ENCODE peak calls at places on chromosomes 11 and 22, in seven cellular contexts. B is NCI-H1436, A is NCI-H187, P is LoVo, V is dorsolateral prefrontal cortex, J is activated T-cell treated with anti-CD3 and anti-CD28 coated beads for 1 hour, F is stromal cell of bone marrow. G is an unnamed sample.

GRCh38 chr11:11378184-11378940 is 25.3 kb upstream of the CSNK2A3 start:
- DNase-seq in J (no peak), F (no peak), V (no peak), B (no peak), P (no peak), A (no peak), G (no peak)

GRCh38 chr11:118283756-118284350 is 19.8 kb upstream of the MPZL2 start:
- DNase-seq in V (no peak), P (no peak), J (no peak), B (no peak), F (no peak), A (no peak), G (no peak)

GRCh38 chr11:70707821-70708220 is 309.5 kb downstream of the CTTN start:
- DNase-seq in A (no peak), V (no peak), J (no peak), P (no peak), F (no peak), B (no peak), G (no peak)

GRCh38 chr11:121293276-121293569 is 652 bp downstream of the SC5D start:
- DNase-seq in B (no peak), V (no peak), J (no peak), F (peak), A (no peak), P (no peak), G (no peak)

GRCh38 chr11:113862430-113862829 is 12.9 kb downstream of the USP28 start:
- DNase-seq in F (no peak), P (no peak), V (no peak), A (no peak), J (no peak), B (no peak), G (no peak)

GRCh38 chr11:110509485-110509884 is 79.7 kb downstream of the FDX1 start:
- DNase-seq in V (no peak), P (no peak), A (no peak), B (no peak), J (no peak), F (no peak), G (no peak)

GRCh38 chr22:36467946-36468345 is 13.5 kb downstream of the TXN2 start:
- DNase-seq in J (no peak), B (no peak), V (no peak), A (no peak), F (peak), P (no peak), G (no peak)

GRCh38 chr11:130592056-130592455 is 143.6 kb downstream of the ADAMTS15 start:
- DNase-seq in B (no peak), J (no peak), A (no peak), F (no peak), V (no peak), P (no peak), G (no peak)

GRCh38 chr11:44097821-44098220 is 2.3 kb downstream of the EXT2 start:
- DNase-seq in A (no peak), B (no peak), V (no peak), F (no peak), J (no peak), P (no peak), G (no peak)

GRCh38 chr22:37485006-37485713 is 1.0 kb downstream of the MFNG start:
- DNase-seq in V (peak), F (no peak), J (peak), P (no peak), A (no peak), B (no peak), G (peak)

GRCh38 chr11:90500922-90501568 is 278.2 kb upstream of the CHORDC1 start:
- DNase-seq in F (no peak), J (no peak), B (no peak), V (no peak), P (no peak), A (no peak), G (no peak)

GRCh38 chr11:832529-833113 is at the start of gene CD151:
- DNase-seq in B (no peak), V (no peak), P (peak), J (peak), A (no peak), F (no peak), G (peak)

GRCh38 chr11:121931748-121932352 is 184.2 kb downstream of the BLID start:
- DNase-seq in F (peak), A (no peak), V (no peak), B (no peak), P (no peak), J (no peak), G (no peak)

GRCh38 chr22:45359627-45360026 is 49.9 kb downstream of the FAM118A start:
- DNase-seq in B (no peak), J (no peak), P (no peak), A (no peak), F (no peak), V (no peak), G (no peak)

GRCh38 chr22:21010426-21011113 is 4.4 kb upstream of the P2RX6 start:
- DNase-seq in B (no peak), A (no peak), J (no peak), P (no peak), V (no peak), F (no peak), G (no peak)

GRCh38 chr11:79198203-79198897 is 242.5 kb downstream of the TENM4 start:
- DNase-seq in P (no peak), V (no peak), F (no peak), J (no peak), B (no peak), A (no peak), G (no peak)